ENCODE peak calls at places on chromosomes 13 and 19, in four cellular contexts. A, V, K and E are unnamed samples.

GRCh38 chr19:4649392-4650094 is 10.2 kb downstream of the TNFAIP8L1 start:
- DNase-seq in A (no peak), V (no peak), K (no peak), E (no peak)

GRCh38 chr19:47507031-47507430 is 7.8 kb downstream of the NAPA start:
- DNase-seq in A (no peak), V (no peak), K (peak; percentile 73), E (no peak)

GRCh38 chr19:46587861-46588260 is 13.3 kb upstream of the CALM3 start:
- DNase-seq in A (no peak), V (no peak), K (no peak), E (no peak)

GRCh38 chr19:23071087-23071511 is 45.7 kb upstream of the ZNF730 start:
- DNase-seq in A (no peak), V (no peak), K (no peak), E (no peak)

GRCh38 chr13:109010912-109011311 is 381.5 kb downstream of the MYO16 start:
- DNase-seq in A (no peak), V (no peak), K (no peak), E (no peak)

GRCh38 chr13:105232403-105232802 is 1303.1 kb downstream of the EFNB2 start:
- DNase-seq in A (peak; percentile 13), V (no peak), K (no peak), E (no peak)

GRCh38 chr19:19746286-19747213 is 13.6 kb upstream of the ZNF14 start:
- DNase-seq in A (no peak), V (no peak), K (no peak), E (peak; percentile 47)

GRCh38 chr19:33093420-33094210 is 12.6 kb downstream of the GPATCH1 start:
- DNase-seq in A (no peak), V (no peak), K (no peak), E (no peak)

GRCh38 chr19:37594064-37594981 is at the start of the genes ZNF540 and ZNF571:
- DNase-seq in A (peak; percentile 95), V (peak; percentile 93), K (peak; percentile 97), E (peak; percentile 97)

GRCh38 chr13:75357576-75358295 is 124.2 kb downstream of the TBC1D4 start:
- DNase-seq in A (no peak), V (no peak), K (peak; percentile 57), E (no peak)

GRCh38 chr19:55179570-55180484 is at the start of gene SYT5:
- DNase-seq in A (peak; percentile 46), V (no peak), K (peak; percentile 61), E (peak; percentile 82)

GRCh38 chr19:39265321-39265916 is 2.8 kb upstream of the IFNL2 start:
- DNase-seq in A (no peak), V (no peak), K (no peak), E (no peak)

GRCh38 chr13:69935043-69935442 is 172.6 kb upstream of the ATXN8OS start:
- DNase-seq in A (no peak), V (no peak), K (no peak), E (no peak)

GRCh38 chr19:2385053-2385721 is 25.1 kb downstream of the TMPRSS9 start:
- DNase-seq in A (peak; percentile 51), V (no peak), K (peak; percentile 60), E (no peak)

GRCh38 chr19:45293682-45294081 is 29.0 kb downstream of the CKM start:
- DNase-seq in A (no peak), V (no peak), K (no peak), E (no peak)

GRCh38 chr13:32225494-32225931 is 89.7 kb downstream of the ZAR1L start:
- DNase-seq in A (no peak), V (no peak), K (no peak), E (no peak)

GRCh38 chr19:54502518-54503048 is at the start of gene LAIR2:
- DNase-seq in A (no peak), V (no peak), K (no peak), E (no peak)

GRCh38 chr13:44049546-44049945 is 169.8 kb downstream of the LACC1 start:
- DNase-seq in A (no peak), V (no peak), K (no peak), E (no peak)

GRCh38 chr13:79398169-79398568 is 7.9 kb downstream of the RBM26 start:
- DNase-seq in A (no peak), V (no peak), K (no peak), E (no peak)

GRCh38 chr19:57850553-57851017 is 926 bp downstream of the ZNF587 start:
- DNase-seq in A (peak; percentile 75), V (no peak), K (no peak), E (no peak)

GRCh38 chr13:43583331-43583730 is 203.4 kb downstream of the ENOX1 start:
- DNase-seq in A (no peak), V (no peak), K (no peak), E (no peak)

GRCh38 chr13:105343134-105343806 is 1192.2 kb downstream of the EFNB2 start:
- DNase-seq in A (no peak), V (no peak), K (no peak), E (no peak)

GRCh38 chr13:74443623-74444022 is 309.4 kb upstream of the KLF12 start:
- DNase-seq in A (no peak), V (no peak), K (peak; percentile 1), E (no peak)

GRCh38 chr19:2974342-2974932 is 2.9 kb upstream of the TLE6 start:
- DNase-seq in A (no peak), V (peak; percentile 81), K (peak; percentile 59), E (no peak)

GRCh38 chr19:959935-960502 is 24.1 kb upstream of the WDR18 start:
- DNase-seq in A (no peak), V (no peak), K (no peak), E (no peak)

GRCh38 chr19:10565567-10566407 is at the start of gene KRI1:
- DNase-seq in A (peak; percentile 99), V (peak; percentile 96), K (peak; percentile 99), E (peak; percentile 100)

GRCh38 chr13:45595968-45596367 is 19.6 kb downstream of the ERICH6B start:
- DNase-seq in A (no peak), V (no peak), K (no peak), E (no peak)

GRCh38 chr13:48580886-48581285 is 48.0 kb upstream of the RCBTB2 start:
- DNase-seq in A (no peak), V (no peak), K (no peak), E (no peak)

GRCh38 chr13:73141292-73141771 is 82.5 kb downstream of the KLF5 start:
- DNase-seq in A (no peak), V (no peak), K (no peak), E (no peak)

GRCh38 chr19:30968210-30968609 is 381.0 kb downstream of the TSHZ3 start:
- DNase-seq in A (peak; percentile 30), V (no peak), K (peak; percentile 21), E (no peak)

GRCh38 chr19:38184815-38185214 is 39.2 kb downstream of the DPF1 start:
- DNase-seq in A (no peak), V (no peak), K (no peak), E (no peak)

GRCh38 chr19:44055870-44056269 is 4.0 kb downstream of the ZNF223 start:
- DNase-seq in A (no peak), V (no peak), K (no peak), E (no peak)

GRCh38 chr19:47110521-47111080 is 3.0 kb downstream of the ZC3H4 start:
- DNase-seq in A (no peak), V (no peak), K (no peak), E (peak; percentile 86)

GRCh38 chr19:54373781-54374266 is 9.1 kb upstream of the LAIR1 start:
- DNase-seq in A (no peak), V (peak; percentile 31), K (peak; percentile 54), E (no peak)

GRCh38 chr19:17796013-17796837 is 1.3 kb downstream of the B3GNT3 start:
- DNase-seq in A (peak; percentile 87), V (no peak), K (no peak), E (no peak)

GRCh38 chr19:6273701-6274601 is 5.8 kb downstream of the MLLT1 start:
- DNase-seq in A (peak; percentile 64), V (peak; percentile 85), K (peak; percentile 95), E (peak; percentile 89)

GRCh38 chr19:41409288-41409687 is 11.7 kb downstream of the BCKDHA start:
- DNase-seq in A (no peak), V (no peak), K (peak; percentile 81), E (no peak)

DNA sequence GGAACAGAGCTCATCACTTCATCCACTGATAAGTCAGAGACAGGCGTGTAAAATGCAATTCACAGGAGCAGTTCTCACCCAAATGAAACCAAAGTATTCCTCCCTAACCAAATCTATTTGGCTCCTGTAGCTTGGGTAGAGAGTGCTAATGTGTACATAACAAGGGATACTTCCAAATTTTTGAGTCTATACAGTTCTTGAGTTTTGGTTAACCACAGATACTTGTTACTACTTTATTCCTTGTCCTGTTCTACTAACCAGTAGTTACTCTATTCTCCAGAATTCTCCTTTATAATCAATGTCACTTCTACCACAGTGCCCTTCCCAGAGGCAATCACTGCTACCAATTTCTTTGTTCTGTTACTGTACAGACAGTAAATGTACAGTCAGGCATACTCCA is 57.3 kb downstream of the ELF1 start:
- DNase-seq in A (no peak), V (no peak), K (no peak), E (no peak)
- H3K27ac ChIP-seq in A (no peak overlapping the region), V (no peak overlapping the region), K (no peak overlapping the region), E (peak overlapping the region; percentile 78)

GRCh38 chr19:7832009-7832408 is 2.0 kb downstream of the EVI5L start:
- DNase-seq in A (no peak), V (no peak), K (no peak), E (peak; percentile 79)
- TF ChIP-seq POLR2A in A (no peak), V (no peak), K (no peak), E (no peak)

DNA sequence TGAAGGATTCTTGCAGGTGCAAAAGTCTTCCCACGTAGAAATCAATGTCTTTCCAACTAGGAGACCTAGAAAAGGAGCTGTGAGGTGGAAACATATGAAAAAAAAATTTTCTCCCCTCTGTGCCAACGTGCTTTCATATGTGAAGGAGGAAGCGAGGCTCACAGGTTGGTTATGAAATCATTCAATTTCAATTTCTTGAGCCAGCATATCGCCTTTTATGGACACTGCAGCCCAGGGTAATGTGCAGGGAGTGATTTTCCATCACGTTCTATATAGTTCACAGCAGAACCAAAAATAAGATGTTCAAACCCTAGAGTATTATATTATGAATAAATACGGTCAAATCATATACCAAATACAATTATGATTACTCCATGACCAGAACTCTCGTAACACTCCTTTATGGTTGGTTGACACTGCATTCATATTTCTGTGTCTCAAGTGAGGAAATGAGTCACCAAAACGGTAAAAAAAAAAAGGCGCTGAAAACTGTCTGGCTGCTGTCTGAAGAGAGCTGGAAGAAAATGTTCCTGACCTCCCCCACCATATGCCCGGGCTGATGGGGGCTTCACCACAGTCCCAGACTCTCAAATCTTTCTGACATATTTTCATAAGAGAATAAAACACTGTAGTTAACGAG is 75.8 kb upstream of the UBAC2 start:
- DNase-seq in A (no peak), V (no peak), K (no peak), E (no peak)
- H3K4me3 ChIP-seq in A (no peak overlapping the region), V (no peak overlapping the region), K (no peak overlapping the region), E (no peak overlapping the region)

GRCh38 chr13:112159575-112160547 is 92.9 kb downstream of the SOX1 start:
- DNase-seq in A (peak; percentile 87), V (no peak), K (no peak), E (no peak)
- H3K27ac ChIP-seq in A (peak overlapping the region; percentile 54), V (no peak overlapping the region), K (no peak overlapping the region), E (no peak overlapping the region)